ENCODE peak calls at places on chromosomes 4 and X, in five cellular contexts. One of them, this sample, is unnamed.

GRCh38 chrX:30181353-30181752 is 34.0 kb upstream of the MAGEB2 start:
- DNase-seq in body of pancreas: no peak
- DNase-seq in sciatic nerve: no peak
- DNase-seq in ureter: no peak
- DNase-seq in T-helper 9 cell: no peak
- DNase-seq in this sample: no peak

GRCh38 chr4:154004028-154004427 is 215.1 kb upstream of the SFRP2 start:
- DNase-seq in body of pancreas: no peak
- DNase-seq in sciatic nerve: no peak
- DNase-seq in ureter: no peak
- DNase-seq in T-helper 9 cell: no peak
- DNase-seq in this sample: no peak

GRCh38 chrX:116240446-116240845 is 69.9 kb downstream of the AGTR2 start:
- DNase-seq in body of pancreas: no peak
- DNase-seq in sciatic nerve: no peak
- DNase-seq in ureter: no peak
- DNase-seq in T-helper 9 cell: no peak
- DNase-seq in this sample: no peak

GRCh38 chr4:69322055-69322454 is 41.8 kb downstream of the UGT2B28 start:
- DNase-seq in body of pancreas: no peak
- DNase-seq in sciatic nerve: no peak
- DNase-seq in ureter: no peak
- DNase-seq in T-helper 9 cell: no peak
- DNase-seq in this sample: no peak

GRCh38 chrX:103811858-103812257 is 20.2 kb downstream of the RAB9B start:
- DNase-seq in body of pancreas: no peak
- DNase-seq in sciatic nerve: no peak
- DNase-seq in ureter: no peak
- DNase-seq in T-helper 9 cell: no peak
- DNase-seq in this sample: no peak

GRCh38 chrX:55056820-55057690 is 17.8 kb upstream of the PAGE2B start:
- DNase-seq in body of pancreas: no peak
- DNase-seq in sciatic nerve: no peak
- DNase-seq in ureter: no peak
- DNase-seq in T-helper 9 cell: peak
- DNase-seq in this sample: no peak

GRCh38 chr4:108426493-108426892 is 193.9 kb upstream of the RPL34 start:
- DNase-seq in body of pancreas: no peak
- DNase-seq in sciatic nerve: no peak
- DNase-seq in ureter: no peak
- DNase-seq in T-helper 9 cell: no peak
- DNase-seq in this sample: no peak

GRCh38 chrX:85928606-85929005 is 118.8 kb downstream of the CHM start:
- DNase-seq in body of pancreas: no peak
- DNase-seq in sciatic nerve: no peak
- DNase-seq in ureter: no peak
- DNase-seq in T-helper 9 cell: no peak
- DNase-seq in this sample: no peak

GRCh38 chr4:52833941-52834525 is 28.1 kb upstream of the RASL11B start:
- DNase-seq in body of pancreas: no peak
- DNase-seq in sciatic nerve: no peak
- DNase-seq in ureter: no peak
- DNase-seq in T-helper 9 cell: no peak
- DNase-seq in this sample: no peak

GRCh38 chr4:121192500-121192899 is 28.4 kb upstream of the TNIP3 start:
- DNase-seq in body of pancreas: no peak
- DNase-seq in sciatic nerve: no peak
- DNase-seq in ureter: no peak
- DNase-seq in T-helper 9 cell: no peak
- DNase-seq in this sample: no peak

GRCh38 chr4:139655116-139655515 is 10.5 kb upstream of the MGST2 start:
- DNase-seq in body of pancreas: no peak
- DNase-seq in sciatic nerve: no peak
- DNase-seq in ureter: no peak
- DNase-seq in T-helper 9 cell: no peak
- DNase-seq in this sample: no peak

GRCh38 chr4:86855572-86855971 is 6.4 kb upstream of the SLC10A6 start:
- DNase-seq in body of pancreas: no peak
- DNase-seq in sciatic nerve: no peak
- DNase-seq in ureter: no peak
- DNase-seq in T-helper 9 cell: no peak
- DNase-seq in this sample: no peak

GRCh38 chr4:5782829-5783476 is 72.0 kb downstream of the EVC start:
- DNase-seq in body of pancreas: peak
- DNase-seq in sciatic nerve: no peak
- DNase-seq in ureter: peak
- DNase-seq in T-helper 9 cell: no peak
- DNase-seq in this sample: no peak

GRCh38 chr4:41458689-41459088 is 79.3 kb upstream of the LIMCH1 start:
- DNase-seq in body of pancreas: no peak
- DNase-seq in sciatic nerve: no peak
- DNase-seq in ureter: no peak
- DNase-seq in T-helper 9 cell: no peak
- DNase-seq in this sample: no peak

This sample was measured in suprapubic skin.